ENCODE peak calls at places on chromosomes 1 and 21, in five cellular contexts. I is HCT116, L is K562, A is H1, E is GM12878. W is an unnamed sample.

GRCh38 chr1:31871703-31872102 is 55.9 kb upstream of the SPOCD1 start:
- DNase-seq in L (no peak), E (no peak), A (no peak), I (no peak), W (peak)

GRCh38 chr21:45970674-45971486 is 10.7 kb upstream of the COL6A1 start:
- DNase-seq in E (no peak), L (peak), A (peak), I (no peak), W (peak)

GRCh38 chr1:52636701-52637695 is 4.0 kb downstream of the SHISAL2A start:
- DNase-seq in A (no peak), L (no peak), E (peak), I (no peak), W (no peak)

GRCh38 chr1:160758525-160758924 is 19.5 kb downstream of the SLAMF7 start:
- DNase-seq in A (no peak), I (no peak), E (no peak), L (no peak), W (no peak)

GRCh38 chr1:151905070-151905442 is 4.3 kb downstream of the THEM4 start:
- DNase-seq in A (no peak), L (peak), E (no peak), I (no peak), W (no peak)

GRCh38 chr21:44255519-44255981 is 6.1 kb downstream of the DNMT3L start:
- DNase-seq in L (no peak), E (no peak), A (no peak), I (no peak), W (no peak)

GRCh38 chr21:43352568-43353281 is 74.2 kb downstream of the SIK1 start:
- DNase-seq in A (no peak), E (peak), I (peak), L (peak), W (no peak)

GRCh38 chr1:54323324-54323739 is 82.9 kb downstream of the SSBP3 start:
- DNase-seq in E (no peak), L (no peak), A (no peak), I (no peak), W (peak)

GRCh38 chr1:12511128-12511484 is 106.9 kb downstream of the DHRS3 start:
- DNase-seq in I (no peak), E (no peak), A (no peak), L (no peak), W (no peak)

GRCh38 chr1:193185861-193186714 is at the start of gene B3GALT2:
- DNase-seq in L (no peak), A (no peak), I (no peak), E (no peak), W (peak)

GRCh38 chr1:100360790-100361232 is 8.5 kb downstream of the CDC14A start:
- DNase-seq in L (no peak), I (no peak), A (no peak), E (no peak), W (no peak)

GRCh38 chr1:33122483-33123170 is 41.7 kb downstream of the AZIN2 start:
- DNase-seq in A (peak), E (no peak), I (no peak), L (no peak), W (no peak)

GRCh38 chr1:50976111-50976889 is 6.3 kb downstream of the CDKN2C start:
- DNase-seq in A (peak), E (no peak), I (no peak), L (peak), W (no peak)

GRCh38 chr1:193060938-193061337 is 1.5 kb downstream of the RO60 start:
- DNase-seq in E (no peak), I (no peak), A (no peak), L (no peak), W (no peak)

GRCh38 chr1:55559111-55559510 is 343.9 kb upstream of the USP24 start:
- DNase-seq in E (no peak), L (no peak), I (no peak), A (no peak), W (no peak)

GRCh38 chr1:234724517-234725176 is 114.7 kb upstream of the IRF2BP2 start:
- DNase-seq in L (peak), E (no peak), A (no peak), I (peak), W (no peak)

GRCh38 chr1:209427811-209428210 is 155.7 kb upstream of the CAMK1G start:
- DNase-seq in I (no peak), L (peak), E (no peak), A (peak), W (no peak)
- TF ChIP-seq POLR2AphosphoS5 in I (no peak), L (no peak), E (no peak), A (no peak), W (no peak)

GRCh38 chr1:156969496-156969895 is 49.1 kb downstream of the LRRC71 start:
- DNase-seq in A (no peak), E (no peak), L (no peak), I (no peak), W (no peak)

GRCh38 chr1:156975084-156975483 is 54.7 kb downstream of the LRRC71 start:
- DNase-seq in I (no peak), A (no peak), L (no peak), E (no peak), W (no peak)

GRCh38 chr1:156964431-156964830 is 44.0 kb downstream of the LRRC71 start:
- DNase-seq in E (no peak), I (no peak), L (no peak), A (no peak), W (no peak)

GRCh38 chr1:156973464-156973863 is 53.0 kb downstream of the LRRC71 start:
- DNase-seq in A (no peak), I (no peak), E (no peak), L (no peak), W (no peak)

DNA sequence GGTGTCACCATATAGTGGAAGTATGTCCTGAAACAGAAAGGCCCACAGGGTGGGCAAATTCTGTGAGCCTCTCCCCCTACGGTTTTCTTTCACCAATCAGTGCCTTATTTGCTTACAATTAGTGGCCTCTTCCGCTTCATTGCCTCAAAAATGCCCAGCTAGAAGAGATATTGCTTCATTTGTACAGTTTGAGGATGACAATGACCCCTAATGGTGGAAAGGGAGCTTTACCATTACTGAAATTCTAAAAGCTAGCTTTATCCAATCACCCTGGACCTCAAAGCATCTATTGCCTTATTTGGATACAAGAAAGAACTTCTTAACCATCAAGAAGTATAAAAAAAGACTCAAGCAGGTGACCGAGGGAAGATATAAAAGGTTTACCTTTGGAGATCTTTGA is 49.6 kb downstream of the LRRC71 start:
- DNase-seq in E (no peak), I (no peak), L (no peak), A (no peak), W (no peak)
- TF ChIP-seq SRF in E (no peak), I (no peak), L (peak), A (peak), W (peak)

GRCh38 chr1:164764333-164764732 is 205.3 kb downstream of the PBX1 start:
- DNase-seq in I (no peak), L (no peak), A (no peak), E (no peak), W (no peak)
- TF ChIP-seq POLR2AphosphoS5 in I (no peak), L (no peak), A (no peak), E (no peak), W (no peak)

GRCh38 chr1:116984406-116985160 is 17.0 kb upstream of the CD101 start:
- DNase-seq in E (no peak), A (no peak), L (no peak), I (no peak), W (no peak)

GRCh38 chr1:116988248-116988647 is 13.3 kb upstream of the CD101 start:
- DNase-seq in A (no peak), E (no peak), L (no peak), I (no peak), W (no peak)

GRCh38 chr1:116986531-116987255 is 14.9 kb upstream of the CD101 start:
- DNase-seq in I (no peak), L (peak), A (no peak), E (no peak), W (no peak)

GRCh38 chr1:116988908-116989307 is 12.7 kb upstream of the CD101 start:
- DNase-seq in A (no peak), I (no peak), L (no peak), E (no peak), W (no peak)

DNA sequence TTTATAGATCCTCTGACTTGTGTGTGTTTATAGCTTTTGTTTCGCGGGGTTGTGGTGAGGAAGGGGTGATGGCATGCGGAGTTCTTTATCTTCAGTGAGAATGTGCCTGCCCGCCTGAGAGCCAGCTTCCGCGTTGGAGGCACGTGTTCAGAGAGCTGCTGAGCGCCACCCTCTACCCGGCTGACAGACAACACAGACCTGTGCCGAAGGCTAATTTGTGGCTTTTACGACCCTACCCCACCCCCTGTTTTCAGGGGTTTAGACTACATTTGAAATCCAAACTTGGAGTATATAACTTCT is 14.4 kb upstream of the CD101 start:
- DNase-seq in E (no peak), I (no peak), A (no peak), L (no peak), W (no peak)
- TF ChIP-seq SRF in E (no peak), I (no peak), A (no peak), L (no peak), W (no peak)

DNA sequence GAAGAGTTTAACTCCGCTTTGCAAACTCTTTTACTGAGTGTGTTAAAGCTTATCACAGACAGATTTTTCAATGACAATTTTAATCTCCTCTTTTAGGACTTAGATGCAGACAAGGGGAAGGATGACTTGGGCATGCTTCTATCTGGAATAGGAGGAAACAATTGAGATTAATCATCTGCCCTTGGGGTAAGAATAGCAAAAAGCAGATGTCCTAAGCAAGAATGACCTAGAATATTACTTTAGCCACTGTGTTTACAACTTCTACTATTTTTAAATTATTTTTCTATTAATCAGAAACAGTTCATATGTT is 569.0 kb upstream of the ADGRL2 start:
- DNase-seq in I (no peak), A (no peak), L (no peak), E (no peak), W (no peak)
- TF ChIP-seq POLR2AphosphoS5 in I (no peak), A (no peak), L (no peak), E (no peak), W (no peak)

DNA sequence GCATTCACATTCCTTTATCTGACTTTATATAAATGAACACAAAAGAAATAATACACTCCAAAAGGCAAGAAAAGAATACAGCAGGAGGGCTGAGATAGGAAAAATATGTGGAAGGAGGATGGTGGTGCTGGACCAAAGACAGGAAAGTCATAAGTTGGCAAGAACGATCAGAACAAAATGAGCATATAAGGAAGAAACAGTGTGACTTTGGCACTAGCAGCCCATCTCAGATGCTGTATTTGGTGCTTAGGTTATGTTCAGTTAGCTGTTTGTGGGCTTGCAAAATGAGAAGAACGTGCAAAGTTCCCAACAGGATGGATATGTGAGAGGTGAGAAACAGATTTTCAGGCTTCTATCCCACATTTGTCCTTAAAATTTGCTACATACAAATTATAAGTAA is 719.8 kb upstream of the ADGRL4 start:
- DNase-seq in L (no peak), A (no peak), I (no peak), E (no peak), W (no peak)
- TF ChIP-seq SRF in L (no peak), A (no peak), I (no peak), E (no peak), W (no peak)

W was measured in HepG2.